ENCODE peak calls at places on chromosomes 16 and 17, in four cellular contexts. M, J, U and N are unnamed samples.

GRCh38 chr17:64492481-64493109 is 4.3 kb downstream of the POLG2 start:
- DNase-seq in M (no peak), J (no peak), U (no peak), N (no peak)

GRCh38 chr16:15443753-15444152 is 9.4 kb downstream of the BMERB1 start:
- DNase-seq in M (no peak), J (no peak), U (no peak), N (no peak)

GRCh38 chr16:31182391-31182790 is 2.5 kb downstream of the FUS start:
- DNase-seq in M (no peak), U (no peak), J (no peak), N (no peak)

GRCh38 chr16:4212934-4213296 is 29.0 kb downstream of the SRL start:
- DNase-seq in M (no peak), U (no peak), J (no peak), N (no peak)

GRCh38 chr16:12171206-12171605 is 194.7 kb downstream of the SNX29 start:
- DNase-seq in M (no peak), U (no peak), J (no peak), N (no peak)

GRCh38 chr17:63919311-63919723 is 678 bp upstream of the GH1 start:
- DNase-seq in U (peak; percentile 49), J (peak; percentile 75), M (peak; percentile 16), N (no peak)

GRCh38 chr16:82157836-82158235 is 12.2 kb downstream of the MPHOSPH6 start:
- DNase-seq in J (no peak), U (no peak), M (no peak), N (no peak)

GRCh38 chr16:31701734-31702133 is 171.9 kb upstream of the ZNF267 start:
- DNase-seq in U (no peak), M (no peak), J (no peak), N (no peak)

GRCh38 chr17:8955560-8955959 is 9.9 kb downstream of the PIK3R5 start:
- DNase-seq in M (no peak), J (no peak), U (no peak), N (no peak)

GRCh38 chr17:76063880-76064546 is 8.3 kb downstream of the SRP68 start:
- DNase-seq in U (no peak), M (no peak), J (no peak), N (no peak)

GRCh38 chr17:78839762-78840529 is 668 bp downstream of the USP36 start:
- DNase-seq in J (peak; percentile 79), M (no peak), U (peak; percentile 42), N (no peak)

GRCh38 chr17:39224778-39225307 is 902 bp downstream of the STAC2 start:
- DNase-seq in U (no peak), M (no peak), J (no peak), N (no peak)

DNA sequence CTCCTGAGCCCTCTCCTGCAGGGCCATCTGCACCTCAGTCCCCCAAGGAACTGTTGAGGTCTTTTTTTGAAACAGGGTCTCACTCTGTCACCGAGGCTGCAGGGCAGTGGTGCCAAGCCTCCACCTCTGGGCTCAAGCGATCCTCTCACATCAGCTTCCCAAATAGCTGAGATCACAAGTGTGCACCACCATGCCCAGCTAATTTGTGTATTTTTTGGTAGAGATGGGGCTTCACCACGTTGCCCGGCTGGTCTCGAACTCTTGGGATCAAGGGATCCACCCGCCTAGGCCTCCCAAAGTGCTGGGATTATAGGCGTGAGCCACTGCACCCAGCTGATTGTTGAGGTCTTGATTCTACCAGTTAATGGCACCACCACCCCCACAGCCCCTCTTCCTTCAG is 27.9 kb upstream of the ENDOV start:
- DNase-seq in M (no peak), J (no peak), U (no peak), N (no peak)
- H3K27ac ChIP-seq in M (no peak overlapping the region), J (no peak overlapping the region), U (no peak overlapping the region), N (no peak overlapping the region)

DNA sequence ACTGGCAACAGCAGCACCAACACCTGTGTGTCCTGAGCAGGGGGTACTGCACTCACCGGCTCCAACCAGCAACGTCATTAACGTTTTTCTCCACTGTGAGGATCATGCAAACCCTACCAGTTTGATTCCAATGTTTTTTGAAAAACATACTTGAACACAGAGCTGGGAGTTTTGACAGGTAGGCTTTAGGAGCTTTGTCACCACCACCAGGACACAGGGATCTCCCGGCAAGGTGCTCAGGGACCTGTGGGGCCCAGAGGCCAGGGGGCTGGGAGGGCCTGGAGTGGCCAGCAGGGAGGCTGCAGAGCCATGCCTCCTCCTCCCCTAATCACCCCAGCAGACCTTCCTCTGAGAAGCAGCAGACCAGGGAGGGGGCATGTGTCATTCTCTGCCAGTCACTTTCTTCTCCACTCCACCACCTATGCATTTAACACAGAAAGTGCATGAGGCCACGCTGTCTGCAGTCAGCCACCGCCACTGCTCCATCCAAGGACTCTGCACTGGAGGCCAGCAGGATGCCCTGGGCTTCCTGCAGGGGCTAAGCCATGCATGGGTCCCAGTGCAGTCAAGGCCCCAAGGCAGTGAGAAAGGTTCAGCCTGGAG is 768.2 kb downstream of the KCNJ18 start:
- DNase-seq in J (no peak), M (no peak), U (no peak), N (no peak)
- H3K9me3 ChIP-seq in J (no peaks in the 10 kb centered on the region), M (no peaks in the 10 kb centered on the region), U (no peaks in the 10 kb centered on the region), N (peaks cover 16% of the 10 kb centered on the region)

GRCh38 chr16:53413864-53414263 is 20.4 kb upstream of the RBL2 start:
- DNase-seq in M (no peak), J (no peak), U (no peak), N (no peak)
- H3K27ac ChIP-seq in M (no peak overlapping the region), J (no peak overlapping the region), U (no peak overlapping the region), N (no peak overlapping the region)

DNA sequence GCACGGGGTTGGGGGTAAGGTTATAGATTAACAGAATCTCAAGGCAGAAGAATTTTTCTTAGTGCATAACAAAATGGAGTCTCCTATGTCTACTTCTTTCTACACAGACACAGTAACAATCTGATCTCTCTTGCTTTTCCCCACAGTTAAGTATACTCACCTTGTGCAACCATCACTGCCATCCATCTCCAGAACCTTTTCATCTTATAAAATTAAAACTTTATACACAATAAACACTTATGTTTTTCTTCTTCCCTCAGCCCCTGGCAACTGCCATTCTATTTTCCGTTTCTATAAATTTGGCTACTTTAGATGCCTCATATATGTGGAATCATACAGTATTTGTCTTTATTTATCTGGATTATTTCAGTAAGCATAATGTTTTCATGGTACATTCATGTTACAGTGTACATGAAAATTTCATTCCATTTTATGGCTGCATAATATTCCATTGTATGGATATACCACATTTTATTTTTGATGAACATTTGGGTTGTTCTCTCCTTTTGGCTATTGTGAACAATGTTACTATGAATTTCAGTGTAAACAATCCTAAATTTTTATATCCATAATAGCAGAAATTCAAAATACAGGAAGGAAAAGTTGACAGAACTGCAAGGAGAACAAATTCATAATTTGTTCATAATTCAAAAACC is 25.7 kb upstream of the FA2H start:
- DNase-seq in U (no peak), M (no peak), J (no peak), N (no peak)
- H3K9me3 ChIP-seq in U (peaks cover 5% of the 10 kb centered on the region), M (no peaks in the 10 kb centered on the region), J (no peaks in the 10 kb centered on the region), N (peaks cover 13% of the 10 kb centered on the region)

DNA sequence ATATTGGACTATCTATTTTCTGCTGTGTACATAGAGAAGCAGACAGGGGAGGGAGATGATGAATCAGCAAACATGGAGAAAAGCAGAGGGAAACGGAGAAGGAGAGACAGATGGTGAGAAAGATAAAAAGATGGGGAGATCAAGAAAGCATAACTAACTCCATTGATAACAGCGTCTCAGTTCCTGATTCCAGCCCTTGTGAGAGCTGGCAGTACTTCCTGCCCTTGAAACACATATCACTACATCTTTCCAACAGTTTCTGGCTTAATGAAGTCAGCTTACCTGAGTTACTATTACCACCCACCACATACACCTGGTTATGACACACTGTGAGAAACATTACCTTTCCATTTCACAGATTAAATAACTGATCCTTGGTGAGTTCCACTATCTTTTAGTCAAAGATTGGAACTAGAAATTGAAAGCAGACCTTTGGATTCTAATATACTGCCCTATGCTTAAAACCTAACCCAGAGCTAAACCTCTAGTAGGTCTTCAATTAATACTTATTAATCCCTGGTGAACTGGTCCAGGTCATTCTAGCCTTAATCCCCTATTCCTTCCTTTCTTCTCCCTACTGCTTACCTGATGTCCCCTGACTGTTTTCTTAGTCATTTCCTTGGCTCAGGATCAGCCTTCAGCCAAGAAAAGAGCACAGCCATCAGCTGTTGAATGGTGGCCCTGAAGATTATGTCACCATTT is 346.6 kb upstream of the CCL2 start:
- DNase-seq in U (no peak), M (no peak), J (no peak), N (no peak)
- H3K27ac ChIP-seq in U (no peak overlapping the region), M (no peak overlapping the region), J (no peak overlapping the region), N (no peak overlapping the region)

GRCh38 chr17:61452301-61453290 is at the start of gene TBX4:
- DNase-seq in U (no peak), M (no peak), J (peak; percentile 41), N (no peak)
- H3K9me3 ChIP-seq in U (no peaks in the 10 kb centered on the region), M (no peaks in the 10 kb centered on the region), J (no peaks in the 10 kb centered on the region), N (no peaks in the 10 kb centered on the region)

GRCh38 chr17:80976718-80977117 is 14.9 kb upstream of the CHMP6 start:
- DNase-seq in J (no peak), M (no peak), U (no peak), N (no peak)
- H3K27ac ChIP-seq in J (no peak overlapping the region), M (no peak overlapping the region), U (no peak overlapping the region), N (no peak overlapping the region)

GRCh38 chr16:88871730-88872416 is 5.4 kb upstream of the PABPN1L start:
- DNase-seq in U (no peak), M (no peak), J (no peak), N (no peak)
- H3K9me3 ChIP-seq in U (no peaks in the 10 kb centered on the region), M (no peaks in the 10 kb centered on the region), J (no peaks in the 10 kb centered on the region), N (no peaks in the 10 kb centered on the region)